ENCODE peak calls at places on chromosomes 5 and 9, in seven cellular contexts. One of them, this sample, is unnamed.
A peak's percentile ranks its signal among the peaks of the same experiment; 100 is the strongest.

GRCh38 chr9:135525241-135526088 is 4.2 kb downstream of the LCN1 start:
- DNase-seq in GM23248: no peak
- DNase-seq in neural progenitor cell: no peak
- DNase-seq in PC-3: no peak
- DNase-seq in hepatocyte: no peak
- DNase-seq in GM23338: no peak
- DNase-seq in HCT116: no peak
- DNase-seq in this sample: no peak

GRCh38 chr9:94860678-94861588 is 134.4 kb downstream of the AOPEP start:
- DNase-seq in hepatocyte: no peak
- DNase-seq in GM23248: peak; percentile 52
- DNase-seq in neural progenitor cell: no peak
- DNase-seq in HCT116: no peak
- DNase-seq in PC-3: no peak
- DNase-seq in GM23338: no peak
- DNase-seq in this sample: peak; percentile 98

GRCh38 chr9:120891255-120891954 is 14.4 kb upstream of the PHF19 start:
- DNase-seq in neural progenitor cell: no peak
- DNase-seq in GM23338: no peak
- DNase-seq in GM23248: no peak
- DNase-seq in HCT116: no peak
- DNase-seq in PC-3: no peak
- DNase-seq in hepatocyte: no peak
- DNase-seq in this sample: no peak

GRCh38 chr9:116647515-116647809 is 39.6 kb upstream of the TRIM32 start:
- DNase-seq in GM23248: no peak
- DNase-seq in HCT116: no peak
- DNase-seq in PC-3: no peak
- DNase-seq in hepatocyte: no peak
- DNase-seq in neural progenitor cell: no peak
- DNase-seq in GM23338: no peak
- DNase-seq in this sample: no peak

GRCh38 chr5:6791031-6791577 is 77.9 kb downstream of the TENT4A start:
- DNase-seq in GM23248: no peak
- DNase-seq in hepatocyte: no peak
- DNase-seq in HCT116: no peak
- DNase-seq in GM23338: no peak
- DNase-seq in PC-3: no peak
- DNase-seq in neural progenitor cell: no peak
- DNase-seq in this sample: no peak

GRCh38 chr5:167912944-167913343 is 378.5 kb upstream of the WWC1 start:
- DNase-seq in GM23338: peak; percentile 52
- DNase-seq in HCT116: no peak
- DNase-seq in neural progenitor cell: no peak
- DNase-seq in GM23248: no peak
- DNase-seq in PC-3: no peak
- DNase-seq in hepatocyte: no peak
- DNase-seq in this sample: no peak

GRCh38 chr9:21323091-21323490 is 12.1 kb downstream of the KLHL9 start:
- DNase-seq in GM23338: no peak
- DNase-seq in PC-3: no peak
- DNase-seq in GM23248: no peak
- DNase-seq in HCT116: no peak
- DNase-seq in hepatocyte: no peak
- DNase-seq in neural progenitor cell: no peak
- DNase-seq in this sample: no peak

GRCh38 chr5:15957124-15957523 is 222.5 kb downstream of the MARCHF11 start:
- DNase-seq in GM23338: no peak
- DNase-seq in neural progenitor cell: no peak
- DNase-seq in hepatocyte: no peak
- DNase-seq in HCT116: no peak
- DNase-seq in GM23248: no peak
- DNase-seq in PC-3: no peak
- DNase-seq in this sample: no peak

GRCh38 chr9:88996046-88997005 is 5.1 kb downstream of the S1PR3 start:
- DNase-seq in GM23248: no peak
- DNase-seq in HCT116: no peak
- DNase-seq in hepatocyte: no peak
- DNase-seq in neural progenitor cell: no peak
- DNase-seq in PC-3: peak; percentile 25
- DNase-seq in GM23338: no peak
- DNase-seq in this sample: no peak

GRCh38 chr5:1648806-1649205 is 125.0 kb upstream of the LPCAT1 start:
- DNase-seq in neural progenitor cell: no peak
- DNase-seq in hepatocyte: no peak
- DNase-seq in PC-3: no peak
- DNase-seq in HCT116: no peak
- DNase-seq in GM23248: peak; percentile 82
- DNase-seq in GM23338: no peak
- DNase-seq in this sample: no peak

GRCh38 chr5:74294231-74294705 is 346.3 kb downstream of the ENC1 start:
- DNase-seq in PC-3: no peak
- DNase-seq in GM23338: no peak
- DNase-seq in HCT116: no peak
- DNase-seq in neural progenitor cell: no peak
- DNase-seq in GM23248: no peak
- DNase-seq in hepatocyte: no peak
- DNase-seq in this sample: no peak

GRCh38 chr5:94750681-94751080 is 132.2 kb downstream of the SLF1 start:
- DNase-seq in GM23338: no peak
- DNase-seq in hepatocyte: no peak
- DNase-seq in HCT116: no peak
- DNase-seq in PC-3: no peak
- DNase-seq in neural progenitor cell: no peak
- DNase-seq in GM23248: no peak
- DNase-seq in this sample: no peak

GRCh38 chr5:178113841-178114324 is 551 bp downstream of the N4BP3 start:
- DNase-seq in neural progenitor cell: peak; percentile 61
- DNase-seq in PC-3: no peak
- DNase-seq in hepatocyte: no peak
- DNase-seq in GM23338: peak; percentile 63
- DNase-seq in GM23248: no peak
- DNase-seq in HCT116: no peak
- DNase-seq in this sample: no peak

GRCh38 chr5:129771058-129771838 is 23.4 kb downstream of the MINAR2 start:
- DNase-seq in PC-3: peak; percentile 64
- DNase-seq in neural progenitor cell: peak; percentile 81
- DNase-seq in GM23248: peak; percentile 68
- DNase-seq in HCT116: peak; percentile 56
- DNase-seq in hepatocyte: peak; percentile 76
- DNase-seq in GM23338: peak; percentile 86
- DNase-seq in this sample: peak; percentile 77

GRCh38 chr9:114007991-114008666 is 70.0 kb downstream of the AMBP start:
- DNase-seq in HCT116: no peak
- DNase-seq in GM23248: no peak
- DNase-seq in hepatocyte: no peak
- DNase-seq in PC-3: no peak
- DNase-seq in GM23338: no peak
- DNase-seq in neural progenitor cell: no peak
- DNase-seq in this sample: no peak

GRCh38 chr5:73280821-73281746 is 108.1 kb downstream of the TMEM174 start:
- DNase-seq in HCT116: peak; percentile 18
- DNase-seq in neural progenitor cell: no peak
- DNase-seq in PC-3: peak; percentile 74
- DNase-seq in GM23248: peak; percentile 53
- DNase-seq in GM23338: no peak
- DNase-seq in hepatocyte: no peak
- DNase-seq in this sample: no peak

GRCh38 chr9:96080364-96080763 is 204.9 kb downstream of the ERCC6L2 start:
- DNase-seq in hepatocyte: peak; percentile 26
- DNase-seq in PC-3: peak; percentile 98
- DNase-seq in GM23338: no peak
- DNase-seq in GM23248: peak; percentile 10
- DNase-seq in HCT116: peak; percentile 65
- DNase-seq in neural progenitor cell: no peak
- DNase-seq in this sample: no peak

GRCh38 chr5:149550608-149551226 is 522 bp downstream of the CSNK1A1 start:
- DNase-seq in neural progenitor cell: peak; percentile 38
- DNase-seq in HCT116: no peak
- DNase-seq in PC-3: no peak
- DNase-seq in GM23338: no peak
- DNase-seq in GM23248: peak; percentile 48
- DNase-seq in hepatocyte: peak; percentile 28
- DNase-seq in this sample: peak; percentile 30

GRCh38 chr5:22649076-22649475 is 204.1 kb downstream of the CDH12 start:
- DNase-seq in neural progenitor cell: no peak
- DNase-seq in GM23338: no peak
- DNase-seq in hepatocyte: no peak
- DNase-seq in HCT116: no peak
- DNase-seq in GM23248: no peak
- DNase-seq in PC-3: peak; percentile 85
- DNase-seq in this sample: no peak

GRCh38 chr5:81694726-81695125 is 56.2 kb downstream of the SSBP2 start:
- DNase-seq in PC-3: no peak
- DNase-seq in HCT116: no peak
- DNase-seq in hepatocyte: no peak
- DNase-seq in neural progenitor cell: no peak
- DNase-seq in GM23338: no peak
- DNase-seq in GM23248: no peak
- DNase-seq in this sample: no peak

GRCh38 chr5:177366528-177367322 is 9.0 kb downstream of the RGS14 start:
- DNase-seq in GM23248: peak; percentile 92
- DNase-seq in HCT116: no peak
- DNase-seq in hepatocyte: peak; percentile 97
- DNase-seq in PC-3: no peak
- DNase-seq in neural progenitor cell: peak; percentile 96
- DNase-seq in GM23338: peak; percentile 99
- DNase-seq in this sample: no peak

GRCh38 chr5:67265951-67266350 is 69.4 kb upstream of the CD180 start:
- DNase-seq in PC-3: no peak
- DNase-seq in GM23338: no peak
- DNase-seq in GM23248: no peak
- DNase-seq in HCT116: no peak
- DNase-seq in neural progenitor cell: no peak
- DNase-seq in hepatocyte: no peak
- DNase-seq in this sample: no peak

GRCh38 chr5:169344629-169345028 is 43.7 kb upstream of the SLIT3 start:
- DNase-seq in PC-3: no peak
- DNase-seq in hepatocyte: no peak
- DNase-seq in HCT116: no peak
- DNase-seq in GM23338: no peak
- DNase-seq in GM23248: peak; percentile 44
- DNase-seq in neural progenitor cell: no peak
- DNase-seq in this sample: no peak

GRCh38 chr5:141822134-141822533 is 56.1 kb downstream of the PCDH1 start:
- DNase-seq in hepatocyte: peak; percentile 66
- DNase-seq in GM23248: peak; percentile 74
- DNase-seq in HCT116: no peak
- DNase-seq in GM23338: peak; percentile 3
- DNase-seq in PC-3: no peak
- DNase-seq in neural progenitor cell: no peak
- DNase-seq in this sample: no peak

GRCh38 chr5:65108786-65109743 is 340.3 kb downstream of the CWC27 start:
- DNase-seq in GM23338: no peak
- DNase-seq in PC-3: no peak
- DNase-seq in GM23248: peak; percentile 74
- DNase-seq in neural progenitor cell: no peak
- DNase-seq in HCT116: no peak
- DNase-seq in hepatocyte: no peak
- DNase-seq in this sample: no peak

GRCh38 chr9:93591706-93592388 is 15.5 kb downstream of the PHF2 start:
- DNase-seq in neural progenitor cell: no peak
- DNase-seq in HCT116: no peak
- DNase-seq in PC-3: no peak
- DNase-seq in hepatocyte: no peak
- DNase-seq in GM23248: no peak
- DNase-seq in GM23338: no peak
- DNase-seq in this sample: no peak

GRCh38 chr5:95842955-95843544 is 20.5 kb upstream of the GLRX start:
- DNase-seq in PC-3: peak; percentile 62
- DNase-seq in GM23338: peak; percentile 21
- DNase-seq in hepatocyte: peak; percentile 63
- DNase-seq in neural progenitor cell: peak; percentile 38
- DNase-seq in GM23248: peak; percentile 35
- DNase-seq in HCT116: no peak
- DNase-seq in this sample: peak; percentile 94

GRCh38 chr5:150487199-150488061 is 20.5 kb upstream of the NDST1 start:
- DNase-seq in PC-3: peak; percentile 44
- DNase-seq in HCT116: no peak
- DNase-seq in GM23248: peak; percentile 68
- DNase-seq in hepatocyte: peak; percentile 56
- DNase-seq in GM23338: no peak
- DNase-seq in neural progenitor cell: no peak
- DNase-seq in this sample: peak; percentile 27

DNA sequence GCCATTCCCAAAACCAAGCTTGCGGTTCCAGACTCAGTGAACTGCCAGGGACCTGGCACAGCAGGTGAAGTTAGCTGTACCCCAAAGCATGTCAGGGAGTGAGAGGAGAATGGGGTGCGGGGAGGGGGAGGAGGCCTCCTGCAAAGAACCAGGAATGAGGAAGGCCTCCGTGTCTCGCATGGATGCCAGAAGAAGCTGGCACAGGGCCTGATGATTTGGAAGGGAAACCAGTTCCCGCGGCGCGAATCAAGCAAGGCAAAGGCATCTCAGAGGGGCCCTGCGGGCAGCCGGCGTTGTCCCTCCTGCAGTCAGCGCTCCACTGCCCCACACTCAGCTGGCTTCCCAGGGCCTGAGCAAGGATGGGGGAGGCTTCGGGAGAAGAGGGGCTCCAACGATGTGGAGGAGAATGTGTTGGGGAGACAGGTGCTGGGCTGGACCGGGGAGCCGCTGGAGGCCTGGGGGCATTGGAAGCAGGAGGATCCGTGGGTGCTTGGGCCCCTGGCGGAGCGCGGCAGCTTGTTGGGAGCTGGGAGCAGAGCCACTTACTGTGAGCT is 14.5 kb downstream of the SLC9A3 start:
- DNase-seq in GM23338: no peak
- DNase-seq in PC-3: no peak
- DNase-seq in neural progenitor cell: no peak
- DNase-seq in GM23248: no peak
- DNase-seq in hepatocyte: no peak
- DNase-seq in HCT116: no peak
- DNase-seq in this sample: no peak
- TF ChIP-seq EZH2 in GM23338: no peak
- TF ChIP-seq EZH2 in PC-3: no peak
- TF ChIP-seq EZH2 in neural progenitor cell: no peak
- TF ChIP-seq EZH2 in GM23248: no peak
- TF ChIP-seq EZH2 in hepatocyte: no peak
- TF ChIP-seq EZH2 in HCT116: no peak
- TF ChIP-seq EZH2 in this sample: no peak

GRCh38 chr9:17018001-17018491 is 116.8 kb upstream of the CNTLN start:
- DNase-seq in neural progenitor cell: no peak
- DNase-seq in HCT116: no peak
- DNase-seq in hepatocyte: no peak
- DNase-seq in PC-3: no peak
- DNase-seq in GM23248: peak; percentile 96
- DNase-seq in GM23338: no peak
- DNase-seq in this sample: no peak
- TF ChIP-seq EZH2phosphoT487 in neural progenitor cell: no peak
- TF ChIP-seq EZH2phosphoT487 in HCT116: no peak
- TF ChIP-seq EZH2phosphoT487 in hepatocyte: no peak
- TF ChIP-seq EZH2phosphoT487 in PC-3: no peak
- TF ChIP-seq EZH2phosphoT487 in GM23248: no peak
- TF ChIP-seq EZH2phosphoT487 in GM23338: no peak
- TF ChIP-seq EZH2phosphoT487 in this sample: no peak

GRCh38 chr9:130642926-130643325 is 21.5 kb upstream of the PRDM12 start:
- DNase-seq in hepatocyte: no peak
- DNase-seq in PC-3: no peak
- DNase-seq in neural progenitor cell: no peak
- DNase-seq in GM23338: no peak
- DNase-seq in HCT116: no peak
- DNase-seq in GM23248: no peak
- DNase-seq in this sample: no peak
- H4K20me1 ChIP-seq in hepatocyte: no peaks in the 10 kb centered on the region
- H4K20me1 ChIP-seq in PC-3: no peaks in the 10 kb centered on the region
- H4K20me1 ChIP-seq in neural progenitor cell: peaks cover 16% of the 10 kb centered on the region
- H4K20me1 ChIP-seq in GM23338: peaks cover 8% of the 10 kb centered on the region
- H4K20me1 ChIP-seq in HCT116: no peaks in the 10 kb centered on the region
- H4K20me1 ChIP-seq in GM23248: no peaks in the 10 kb centered on the region
- H4K20me1 ChIP-seq in this sample: no peaks in the 10 kb centered on the region

GRCh38 chr9:83242066-83242465 is 179.1 kb upstream of the RASEF start:
- DNase-seq in GM23338: peak; percentile 27
- DNase-seq in PC-3: peak; percentile 11
- DNase-seq in hepatocyte: no peak
- DNase-seq in neural progenitor cell: no peak
- DNase-seq in GM23248: no peak
- DNase-seq in HCT116: no peak
- DNase-seq in this sample: no peak
- TF ChIP-seq EZH2 in GM23338: no peak
- TF ChIP-seq EZH2 in PC-3: no peak
- TF ChIP-seq EZH2 in hepatocyte: no peak
- TF ChIP-seq EZH2 in neural progenitor cell: no peak
- TF ChIP-seq EZH2 in GM23248: no peak
- TF ChIP-seq EZH2 in HCT116: no peak
- TF ChIP-seq EZH2 in this sample: no peak